ENCODE peak calls at places on chromosomes 11 and 22, in four cellular contexts. E is fibroblast of the conjunctiva; K is activated naive CD4-positive, alpha-beta T cell; S is mucosa of descending colon. W is an unnamed sample.

GRCh38 chr22:43077121-43077877 is 11.9 kb downstream of the TTLL1 start:
- DNase-seq in K (no peak), S (no peak), E (no peak), W (no peak)

GRCh38 chr11:96748639-96749370 is 359.0 kb downstream of the JRKL start:
- DNase-seq in E (no peak), K (no peak), S (no peak), W (peak; percentile 48)

GRCh38 chr11:130448416-130449068 is at the start of gene ADAMTS15:
- DNase-seq in K (no peak), E (peak; percentile 88), S (peak; percentile 69), W (peak; percentile 93)

GRCh38 chr22:23110922-23111527 is 30.8 kb downstream of the RSPH14 start:
- DNase-seq in S (no peak), K (no peak), E (no peak), W (no peak)

GRCh38 chr11:128678017-128678416 is 15.9 kb upstream of the FLI1 start:
- DNase-seq in K (no peak), E (no peak), S (no peak), W (no peak)

GRCh38 chr11:27280131-27280530 is 82.9 kb downstream of the CCDC34 start:
- DNase-seq in E (peak; percentile 17), S (no peak), K (no peak), W (peak; percentile 15)

GRCh38 chr11:18471995-18472394 is 16.3 kb downstream of the LDHAL6A start:
- DNase-seq in E (no peak), K (no peak), S (no peak), W (no peak)

GRCh38 chr22:42581762-42582716 is 28.3 kb downstream of the SERHL2 start:
- DNase-seq in K (peak; percentile 71), E (peak; percentile 26), S (peak; percentile 87), W (peak; percentile 78)

GRCh38 chr11:117099681-117100080 is 1.5 kb upstream of the SIK3 start:
- DNase-seq in K (no peak), E (no peak), S (no peak), W (no peak)

GRCh38 chr11:91761406-91762027 is 463.1 kb upstream of the FAT3 start:
- DNase-seq in S (no peak), K (no peak), E (no peak), W (no peak)

GRCh38 chr11:84594602-84595001 is 1032.5 kb downstream of the DLG2 start:
- DNase-seq in K (no peak), E (no peak), S (peak; percentile 3), W (peak; percentile 1)

GRCh38 chr11:17897495-17897894 is 115.4 kb downstream of the SERGEF start:
- DNase-seq in K (no peak), E (no peak), S (no peak), W (no peak)

GRCh38 chr11:23866641-23867040 is 630.2 kb upstream of the LUZP2 start:
- DNase-seq in S (no peak), E (no peak), K (no peak), W (no peak)

GRCh38 chr11:68524681-68525080 is 64.1 kb downstream of the PPP6R3 start:
- DNase-seq in E (no peak), S (peak; percentile 29), K (no peak), W (peak; percentile 11)

GRCh38 chr22:23696326-23696851 is 5.6 kb downstream of the RGL4 start:
- DNase-seq in K (peak; percentile 27), E (no peak), S (peak; percentile 52), W (peak; percentile 83)

GRCh38 chr11:125341676-125342075 is 154.4 kb downstream of the FEZ1 start:
- DNase-seq in K (no peak), E (no peak), S (no peak), W (no peak)

GRCh38 chr11:68358416-68358815 is 46.0 kb downstream of the LRP5 start:
- DNase-seq in S (no peak), K (no peak), E (no peak), W (peak; percentile 69)

GRCh38 chr22:33335611-33336279 is 277.6 kb upstream of the SYN3 start:
- DNase-seq in E (no peak), S (peak; percentile 36), K (no peak), W (no peak)

GRCh38 chr22:20569059-20570058 is 61.9 kb downstream of the MED15 start:
- DNase-seq in K (no peak), S (peak; percentile 49), E (peak; percentile 89), W (peak; percentile 99)

GRCh38 chr11:116379185-116379828 is 393.5 kb downstream of the BUD13 start:
- DNase-seq in S (peak; percentile 54), K (no peak), E (no peak), W (peak; percentile 9)

GRCh38 chr11:36407360-36407759 is 102.7 kb downstream of the TRAF6 start:
- DNase-seq in S (no peak), E (no peak), K (no peak), W (no peak)

GRCh38 chr11:119483341-119483880 is 60.4 kb upstream of the THY1 start:
- DNase-seq in S (no peak), K (no peak), E (no peak), W (no peak)

GRCh38 chr11:67615455-67616430 is 9.0 kb downstream of the NDUFV1 start:
- DNase-seq in K (no peak), S (peak; percentile 67), E (no peak), W (peak; percentile 26)

GRCh38 chr22:23678133-23678532 is 12.7 kb upstream of the RGL4 start:
- DNase-seq in E (no peak), S (no peak), K (no peak), W (no peak)

GRCh38 chr11:1749787-1750351 is 526 bp downstream of the IFITM10 start:
- DNase-seq in S (no peak), K (no peak), E (peak; percentile 32), W (peak; percentile 77)

GRCh38 chr11:11701070-11701469 is 79.3 kb upstream of the GALNT18 start:
- DNase-seq in K (no peak), S (no peak), E (no peak), W (peak; percentile 2)

GRCh38 chr11:115761348-115761747 is 257.1 kb upstream of the CADM1 start:
- DNase-seq in S (no peak), K (no peak), E (no peak), W (no peak)

GRCh38 chr22:37178350-37179125 is 9.5 kb downstream of the C1QTNF6 start:
- DNase-seq in S (peak; percentile 87), E (no peak), K (no peak), W (peak; percentile 51)

GRCh38 chr11:27807594-27807993 is 107.3 kb upstream of the BDNF start:
- DNase-seq in S (no peak), K (no peak), E (no peak), W (peak; percentile 63)

GRCh38 chr11:64885367-64886286 is 7.2 kb upstream of the EHD1 start:
- DNase-seq in S (no peak), E (no peak), K (no peak), W (peak; percentile 92)

GRCh38 chr22:45242778-45243191 is 2.1 kb upstream of the KIAA0930 start:
- DNase-seq in S (peak; percentile 81), E (no peak), K (no peak), W (no peak)

GRCh38 chr11:77107950-77108349 is 5.3 kb downstream of the OMP start:
- DNase-seq in K (no peak), E (peak; percentile 66), S (no peak), W (peak; percentile 94)

GRCh38 chr22:28817919-28818859 is 17.8 kb upstream of the XBP1 start:
- DNase-seq in S (peak; percentile 75), E (no peak), K (no peak), W (no peak)

GRCh38 chr11:8036986-8037385 is 44.0 kb upstream of the TUB start:
- DNase-seq in S (no peak), E (no peak), K (no peak), W (no peak)

GRCh38 chr11:86740628-86741488 is 59.5 kb upstream of the PRSS23 start:
- DNase-seq in S (peak; percentile 15), E (peak; percentile 94), K (no peak), W (peak; percentile 98)

W was measured in choroid plexus epithelial cell.